ENCODE peak calls at places on chromosomes 16 and 17, in five cellular contexts. D is amniotic stem cell, Z is stomach, T is kidney tubule cell, I is heart left ventricle. C is an unnamed sample.

GRCh38 chr16:11161974-11162373 is 94.0 kb downstream of the SOCS1 start:
- DNase-seq in I (peak; percentile 37), T (no peak), Z (no peak), D (no peak), C (no peak)

GRCh38 chr17:2347805-2348685 is 10.7 kb downstream of the SGSM2 start:
- DNase-seq in D (peak; percentile 32), I (no peak), T (peak; percentile 80), Z (peak; percentile 78), C (no peak)

GRCh38 chr16:84844049-84844350 is 24.2 kb downstream of the CRISPLD2 start:
- DNase-seq in Z (no peak), D (no peak), I (no peak), T (no peak), C (peak; percentile 48)

GRCh38 chr16:28187595-28188004 is 24.2 kb downstream of the XPO6 start:
- DNase-seq in Z (no peak), T (no peak), I (no peak), D (no peak), C (no peak)

GRCh38 chr16:55710466-55710865 is 54.7 kb downstream of the SLC6A2 start:
- DNase-seq in Z (no peak), T (no peak), I (no peak), D (no peak), C (no peak)

GRCh38 chr17:68707032-68707431 is 105.9 kb upstream of the FAM20A start:
- DNase-seq in I (peak; percentile 17), D (peak; percentile 63), T (peak; percentile 11), Z (no peak), C (no peak)

GRCh38 chr16:22843856-22844255 is 29.9 kb downstream of the HS3ST2 start:
- DNase-seq in D (no peak), Z (no peak), I (no peak), T (no peak), C (no peak)

GRCh38 chr17:16878084-16878483 is 93.8 kb downstream of the TNFRSF13B start:
- DNase-seq in D (no peak), Z (peak; percentile 8), I (no peak), T (no peak), C (no peak)

GRCh38 chr16:23031508-23032098 is 117.6 kb downstream of the USP31 start:
- DNase-seq in I (no peak), D (no peak), T (no peak), Z (no peak), C (no peak)

C was measured in right cardiac atrium.